ENCODE peak calls at places on chromosomes 2 and 18, in seven cellular contexts. O is uterus, V is lower leg skin, M is upper lobe of left lung, B is right lobe of liver, N is HCT116, J is adrenal gland. U is an unnamed sample.

GRCh38 chr2:121355488-121355887 is 70.5 kb upstream of the TFCP2L1 start:
- DNase-seq in O (no peak), V (no peak), M (no peak), B (peak; percentile 42), N (no peak), J (no peak), U (no peak)

GRCh38 chr2:66364495-66364992 is 70.4 kb upstream of the MEIS1 start:
- DNase-seq in O (peak; percentile 59), V (peak; percentile 40), M (no peak), B (no peak), N (no peak), J (peak; percentile 25), U (no peak)

GRCh38 chr2:136308621-136309020 is 190.7 kb upstream of the CXCR4 start:
- DNase-seq in O (no peak), V (no peak), M (no peak), B (no peak), N (no peak), J (no peak), U (no peak)

GRCh38 chr2:235703711-235704295 is 210.0 kb downstream of the AGAP1 start:
- DNase-seq in O (no peak), V (no peak), M (no peak), B (no peak), N (no peak), J (no peak), U (no peak)

GRCh38 chr18:24013061-24013460 is 1.5 kb upstream of the TTC39C start:
- DNase-seq in O (no peak), V (no peak), M (no peak), B (no peak), N (no peak), J (no peak), U (no peak)

GRCh38 chr2:25170888-25171287 is 2.5 kb upstream of the POMC start:
- DNase-seq in O (no peak), V (no peak), M (no peak), B (no peak), N (no peak), J (no peak), U (no peak)

GRCh38 chr2:9950521-9951271 is 797 bp upstream of the GRHL1 start:
- DNase-seq in O (peak; percentile 24), V (no peak), M (peak; percentile 91), B (peak; percentile 64), N (no peak), J (peak; percentile 31), U (no peak)

GRCh38 chr18:46418657-46419260 is 238.3 kb downstream of the LOXHD1 start:
- DNase-seq in O (no peak), V (no peak), M (no peak), B (peak; percentile 88), N (no peak), J (peak; percentile 66), U (no peak)

GRCh38 chr18:79573921-79574491 is 105.6 kb upstream of the CTDP1 start:
- DNase-seq in O (peak; percentile 9), V (no peak), M (peak; percentile 74), B (peak; percentile 34), N (no peak), J (no peak), U (peak; percentile 53)

GRCh38 chr2:106735807-106736206 is 150.2 kb downstream of the ST6GAL2 start:
- DNase-seq in O (no peak), V (no peak), M (no peak), B (no peak), N (no peak), J (no peak), U (no peak)

GRCh38 chr2:159156834-159157233 is 129.7 kb downstream of the WDSUB1 start:
- DNase-seq in O (no peak), V (peak; percentile 48), M (peak; percentile 27), B (no peak), N (no peak), J (no peak), U (no peak)

GRCh38 chr2:157052685-157053224 is 204.8 kb upstream of the GALNT5 start:
- DNase-seq in O (no peak), V (peak; percentile 20), M (no peak), B (no peak), N (peak; percentile 24), J (peak; percentile 39), U (no peak)

GRCh38 chr2:155099784-155100183 is 401.3 kb downstream of the KCNJ3 start:
- DNase-seq in O (no peak), V (no peak), M (no peak), B (no peak), N (peak; percentile 68), J (no peak), U (peak; percentile 36)

GRCh38 chr2:12733846-12734245 is 17.1 kb downstream of the TRIB2 start:
- DNase-seq in O (no peak), V (peak; percentile 74), M (peak; percentile 45), B (peak; percentile 89), N (no peak), J (no peak), U (no peak)

GRCh38 chr2:71277536-71278103 is 50.7 kb upstream of the PAIP2B start:
- DNase-seq in O (no peak), V (no peak), M (peak; percentile 48), B (peak; percentile 60), N (peak; percentile 34), J (no peak), U (no peak)

GRCh38 chr2:172806426-172807008 is 70.9 kb downstream of the RAPGEF4 start:
- DNase-seq in O (no peak), V (no peak), M (no peak), B (no peak), N (peak; percentile 37), J (no peak), U (no peak)

GRCh38 chr2:98884658-98885057 is 51.4 kb downstream of the CRACDL start:
- DNase-seq in O (no peak), V (peak; percentile 15), M (no peak), B (no peak), N (no peak), J (no peak), U (no peak)

GRCh38 chr18:46413684-46414083 is 243.3 kb downstream of the LOXHD1 start:
- DNase-seq in O (no peak), V (no peak), M (no peak), B (no peak), N (no peak), J (no peak), U (no peak)

GRCh38 chr2:45675130-45675812 is 23.8 kb downstream of the PRKCE start:
- DNase-seq in O (no peak), V (no peak), M (no peak), B (no peak), N (peak; percentile 57), J (peak; percentile 57), U (no peak)

GRCh38 chr2:176110975-176111663 is 4.0 kb downstream of the HOXD11 start:
- DNase-seq in O (peak; percentile 86), V (no peak), M (no peak), B (no peak), N (no peak), J (no peak), U (no peak)

GRCh38 chr2:161059388-161059787 is 100.8 kb upstream of the TANK start:
- DNase-seq in O (no peak), V (no peak), M (no peak), B (no peak), N (no peak), J (no peak), U (no peak)

GRCh38 chr2:83900859-83901258 is 558.2 kb downstream of the SUCLG1 start:
- DNase-seq in O (no peak), V (no peak), M (no peak), B (no peak), N (no peak), J (no peak), U (no peak)

GRCh38 chr2:149744845-149745244 is 157.3 kb upstream of the MMADHC start:
- DNase-seq in O (no peak), V (no peak), M (no peak), B (no peak), N (no peak), J (no peak), U (no peak)

GRCh38 chr2:42055573-42056514 is 8.0 kb downstream of the PKDCC start:
- DNase-seq in O (peak; percentile 84), V (no peak), M (no peak), B (no peak), N (no peak), J (no peak), U (no peak)

GRCh38 chr18:74595425-74595824 is 2.2 kb upstream of the ZNF407 start:
- DNase-seq in O (no peak), V (no peak), M (no peak), B (no peak), N (no peak), J (no peak), U (no peak)

GRCh38 chr2:101234169-101234938 is 18.3 kb upstream of the CNOT11 start:
- DNase-seq in O (no peak), V (no peak), M (no peak), B (no peak), N (no peak), J (no peak), U (no peak)

GRCh38 chr2:101241158-101241557 is 11.5 kb upstream of the CNOT11 start:
- DNase-seq in O (no peak), V (no peak), M (no peak), B (no peak), N (no peak), J (no peak), U (no peak)

GRCh38 chr2:101238930-101239759 is 13.5 kb upstream of the CNOT11 start:
- DNase-seq in O (no peak), V (no peak), M (no peak), B (peak; percentile 81), N (no peak), J (no peak), U (no peak)
- TF ChIP-seq POLR2A in O (no peak), V (no peak), M (no peak), B (peak; percentile 24), N (no peak), J (no peak), U (no peak)

GRCh38 chr2:223834431-223834830 is 3.0 kb downstream of the AP1S3 start:
- DNase-seq in O (no peak), V (no peak), M (no peak), B (no peak), N (no peak), J (no peak), U (no peak)

GRCh38 chr2:223835701-223836532 is 1.5 kb downstream of the AP1S3 start:
- DNase-seq in O (no peak), V (no peak), M (peak; percentile 25), B (no peak), N (no peak), J (no peak), U (no peak)

GRCh38 chr2:223841436-223842180 is 4.2 kb upstream of the AP1S3 start:
- DNase-seq in O (no peak), V (no peak), M (no peak), B (no peak), N (no peak), J (no peak), U (no peak)

GRCh38 chr2:223837290-223838061 is at the start of gene AP1S3:
- DNase-seq in O (peak; percentile 38), V (peak; percentile 35), M (peak; percentile 93), B (peak; percentile 80), N (peak; percentile 65), J (peak; percentile 67), U (peak; percentile 84)
- TF ChIP-seq POLR2A in O (no peak), V (no peak), M (peak; percentile 46), B (peak; percentile 39), N (peak; percentile 1), J (no peak), U (no peak)

GRCh38 chr18:76709659-76710645 is 112.4 kb upstream of the ZNF236 start:
- DNase-seq in O (peak; percentile 85), V (peak; percentile 41), M (no peak), B (peak; percentile 67), N (peak; percentile 52), J (peak; percentile 48), U (no peak)
- TF ChIP-seq POLR2A in O (no peak), V (no peak), M (no peak), B (no peak), N (no peak), J (no peak), U (no peak)

GRCh38 chr2:240250985-240251847 is 110.8 kb upstream of the OTOS start:
- DNase-seq in O (peak; percentile 90), V (peak; percentile 81), M (peak; percentile 88), B (peak; percentile 78), N (peak; percentile 77), J (peak; percentile 99), U (peak; percentile 84)
- TF ChIP-seq POLR2A in O (peak; percentile 60), V (no peak), M (peak; percentile 43), B (peak; percentile 24), N (no peak), J (peak; percentile 83), U (no peak)